ENCODE peak calls at places on chromosomes 4 and X, in six cellular contexts. H, K, R, N, Y and W are unnamed samples.

GRCh38 chrX:48697182-48697727 is 721 bp downstream of the SUV39H1 start:
- DNase-seq in H (no peak), K (no peak), R (no peak), N (no peak), Y (no peak), W (no peak)

GRCh38 chr4:119683518-119683917 is 54.9 kb upstream of the PDE5A start:
- DNase-seq in H (peak), K (no peak), R (peak), N (no peak), Y (no peak), W (no peak)

GRCh38 chrX:49263631-49264030 is 879 bp downstream of the FOXP3 start:
- DNase-seq in H (no peak), K (no peak), R (no peak), N (no peak), Y (no peak), W (no peak)

GRCh38 chr4:94877973-94878372 is 120.2 kb downstream of the BMPR1B start:
- DNase-seq in H (no peak), K (no peak), R (peak), N (no peak), Y (no peak), W (no peak)

GRCh38 chrX:18983711-18984380 is at the start of gene PHKA2:
- DNase-seq in H (no peak), K (peak), R (no peak), N (no peak), Y (peak), W (peak)

GRCh38 chr4:90357117-90357710 is 230.0 kb downstream of the CCSER1 start:
- DNase-seq in H (peak), K (no peak), R (peak), N (peak), Y (no peak), W (peak)

GRCh38 chr4:148007303-148007702 is 275.4 kb downstream of the ARHGAP10 start:
- DNase-seq in H (peak), K (no peak), R (peak), N (no peak), Y (no peak), W (no peak)

GRCh38 chrX:140710710-140711109 is 1.2 kb downstream of the LINC00632 start:
- DNase-seq in H (no peak), K (no peak), R (no peak), N (no peak), Y (no peak), W (no peak)

GRCh38 chrX:129737921-129738320 is 858 bp upstream of the XPNPEP2 start:
- DNase-seq in H (no peak), K (no peak), R (peak), N (no peak), Y (no peak), W (no peak)

GRCh38 chrX:133983243-133983973 is 2.0 kb downstream of the GPC3 start:
- DNase-seq in H (no peak), K (no peak), R (no peak), N (no peak), Y (no peak), W (no peak)

DNA sequence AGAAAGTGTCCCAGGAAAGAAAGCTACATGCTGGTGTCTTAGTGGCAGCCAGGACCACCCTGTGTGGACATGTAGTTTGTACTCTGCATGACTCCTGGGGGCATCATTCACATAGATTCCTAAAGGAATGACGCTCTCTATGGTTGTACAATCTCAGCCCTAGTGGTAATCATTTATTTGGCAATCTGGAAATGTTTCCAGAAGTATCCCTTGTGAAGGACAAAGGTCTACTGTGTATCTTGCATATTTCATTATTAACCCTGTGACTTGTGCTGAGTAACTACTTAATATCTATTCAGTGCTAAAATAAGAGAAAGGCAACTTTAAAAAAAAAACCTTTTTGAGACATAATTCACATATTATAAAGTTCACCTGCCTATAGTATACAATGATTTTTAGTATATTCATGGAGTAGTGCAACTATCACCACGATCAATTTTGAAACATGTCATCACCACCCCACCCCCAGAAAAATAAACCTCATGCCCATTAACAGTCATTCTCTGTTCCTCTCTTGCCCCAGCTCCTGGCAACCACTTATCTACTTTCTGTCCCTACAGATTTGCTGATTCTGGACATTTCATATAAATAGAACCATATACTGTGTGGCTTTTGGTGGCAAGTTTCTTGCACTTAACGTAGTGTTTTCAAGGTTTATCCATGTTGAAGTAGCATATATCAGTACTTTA is 51.7 kb downstream of the SHROOM3 start:
- DNase-seq in H (no peak), K (no peak), R (no peak), N (no peak), Y (no peak), W (no peak)
- TF ChIP-seq CTCF in H (no peak), K (no peak), R (no peak), N (no peak), Y (no peak), W (no peak)

GRCh38 chr4:129353490-129353889 is 257.5 kb downstream of the C4orf33 start:
- DNase-seq in H (no peak), K (no peak), R (no peak), N (no peak), Y (no peak), W (no peak)
- TF ChIP-seq CTCF in H (no peak), K (no peak), R (no peak), N (no peak), Y (no peak), W (no peak)

DNA sequence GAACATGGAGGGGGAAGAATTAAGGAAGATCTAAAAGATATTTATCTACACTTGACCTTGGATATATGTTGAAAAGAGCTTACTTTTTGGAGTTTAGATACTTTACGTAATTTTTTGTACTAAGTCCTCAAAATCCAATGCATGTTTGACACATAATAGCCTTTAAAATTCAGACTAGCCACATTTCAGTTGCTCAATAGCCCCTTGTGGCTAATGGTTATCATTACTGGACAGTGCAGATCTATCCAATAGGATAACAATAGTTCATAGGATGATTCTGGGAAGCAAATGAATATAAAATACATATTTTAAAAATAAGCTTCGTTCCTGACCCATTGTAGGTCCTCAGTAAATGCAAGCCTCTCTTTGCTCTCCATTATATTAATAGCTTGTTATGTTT is 13.8 kb downstream of the AP1AR start:
- DNase-seq in H (no peak), K (no peak), R (peak), N (no peak), Y (no peak), W (no peak)
- TF ChIP-seq CTCF in H (no peak), K (peak), R (no peak), N (no peak), Y (no peak), W (no peak)

GRCh38 chrX:153926863-153927685 is 1.0 kb upstream of the ARHGAP4 start:
- DNase-seq in H (peak), K (peak), R (peak), N (peak), Y (no peak), W (peak)
- TF ChIP-seq CTCF in H (no peak), K (no peak), R (no peak), N (peak), Y (no peak), W (no peak)

DNA sequence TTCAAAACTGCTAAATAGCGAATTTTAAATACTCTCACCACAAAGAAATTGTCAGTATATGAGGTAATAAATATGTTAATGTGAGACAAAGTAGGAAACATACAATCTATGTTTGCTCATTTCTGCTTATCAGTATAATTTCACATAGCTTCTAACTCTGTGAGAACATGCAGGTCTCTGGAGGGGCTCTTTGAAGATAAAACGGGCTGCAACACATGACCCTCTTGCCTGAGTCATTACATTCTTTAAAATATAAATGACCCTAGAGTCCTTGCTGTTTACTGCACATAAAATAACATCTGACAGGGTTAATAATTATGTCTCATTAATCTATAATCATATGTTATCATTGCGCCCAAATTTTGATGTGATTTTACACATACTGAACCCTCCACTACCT is 681.5 kb downstream of the ARAP2 start:
- DNase-seq in H (no peak), K (no peak), R (no peak), N (no peak), Y (no peak), W (no peak)
- TF ChIP-seq CTCF in H (no peak), K (no peak), R (no peak), N (no peak), Y (no peak), W (no peak)

GRCh38 chrX:145405012-145405411 is 157.7 kb downstream of the SPANXN1 start:
- DNase-seq in H (peak), K (no peak), R (peak), N (peak), Y (no peak), W (peak)
- TF ChIP-seq CTCF in H (peak), K (peak), R (peak), N (peak), Y (peak), W (peak)

GRCh38 chrX:11577603-11578002 is 88.1 kb downstream of the ARHGAP6 start:
- DNase-seq in H (no peak), K (no peak), R (no peak), N (no peak), Y (no peak), W (no peak)
- TF ChIP-seq CTCF in H (no peak), K (no peak), R (no peak), N (no peak), Y (no peak), W (no peak)

DNA sequence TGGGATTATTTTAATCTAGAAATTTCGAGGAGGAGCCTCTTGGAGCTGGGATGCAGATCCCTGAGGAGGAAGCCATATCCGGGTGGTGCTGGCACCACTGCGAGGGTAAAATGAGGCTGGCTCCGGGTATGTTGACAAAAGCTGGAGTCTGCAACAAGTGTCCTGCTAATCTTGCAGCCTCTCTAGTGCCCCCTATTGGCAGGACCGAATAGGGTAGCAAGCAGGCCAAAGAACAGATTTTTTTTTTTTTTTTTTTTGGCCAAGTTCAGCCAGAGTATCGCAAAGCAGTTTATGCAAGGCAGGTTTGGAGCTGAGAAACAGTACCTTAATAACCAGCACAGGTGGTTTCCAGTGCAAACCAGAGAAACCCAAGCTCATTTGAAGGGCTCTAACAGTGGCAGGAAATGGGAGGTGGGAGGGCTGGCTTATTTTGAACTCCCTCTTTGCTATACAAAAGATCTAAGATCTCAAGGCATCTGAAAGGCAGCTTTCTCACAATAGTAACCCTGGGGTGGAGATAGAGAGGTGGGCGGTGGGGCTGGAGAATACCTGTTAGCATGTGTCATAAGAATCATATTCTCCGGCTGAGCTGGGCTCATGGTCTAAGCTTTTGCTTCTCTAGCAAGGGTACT is 38.2 kb upstream of the OCIAD2 start:
- DNase-seq in H (peak), K (no peak), R (no peak), N (peak), Y (no peak), W (peak)
- TF ChIP-seq CTCF in H (peak), K (peak), R (no peak), N (peak), Y (no peak), W (peak)